ENCODE peak calls at places on chromosomes 2 and 18, in four cellular contexts. One of them, this sample, is unnamed.

GRCh38 chr2:215314896-215315295 is 3.0 kb downstream of the ATIC start:
- DNase-seq in K562: no peak
- DNase-seq in H1: no peak
- DNase-seq in HepG2: no peak
- DNase-seq in this sample: no peak

GRCh38 chr2:218476676-218477075 is 57.8 kb downstream of the VIL1 start:
- DNase-seq in K562: no peak
- DNase-seq in H1: no peak
- DNase-seq in HepG2: no peak
- DNase-seq in this sample: no peak

GRCh38 chr2:46383113-46383395 is 85.8 kb downstream of the EPAS1 start:
- DNase-seq in K562: no peak
- DNase-seq in H1: no peak
- DNase-seq in HepG2: no peak
- DNase-seq in this sample: no peak

GRCh38 chr2:241228081-241228859 is 39.8 kb downstream of the ANO7 start:
- DNase-seq in K562: peak
- DNase-seq in H1: no peak
- DNase-seq in HepG2: no peak
- DNase-seq in this sample: no peak

GRCh38 chr18:48838921-48839818 is 111.6 kb downstream of the SMAD7 start:
- DNase-seq in K562: no peak
- DNase-seq in H1: no peak
- DNase-seq in HepG2: no peak
- DNase-seq in this sample: peak

GRCh38 chr18:74942319-74942910 is 266.5 kb downstream of the PTGR3 start:
- DNase-seq in K562: no peak
- DNase-seq in H1: no peak
- DNase-seq in HepG2: no peak
- DNase-seq in this sample: no peak

GRCh38 chr2:229715895-229716507 is 1.6 kb upstream of the DNER start:
- DNase-seq in K562: peak
- DNase-seq in H1: peak
- DNase-seq in HepG2: peak
- DNase-seq in this sample: peak

GRCh38 chr2:235639387-235639786 is 145.5 kb downstream of the AGAP1 start:
- DNase-seq in K562: no peak
- DNase-seq in H1: no peak
- DNase-seq in HepG2: no peak
- DNase-seq in this sample: peak

GRCh38 chr2:102480273-102480672 is 7.2 kb downstream of the SLC9A4 start:
- DNase-seq in K562: no peak
- DNase-seq in H1: no peak
- DNase-seq in HepG2: no peak
- DNase-seq in this sample: no peak

DNA sequence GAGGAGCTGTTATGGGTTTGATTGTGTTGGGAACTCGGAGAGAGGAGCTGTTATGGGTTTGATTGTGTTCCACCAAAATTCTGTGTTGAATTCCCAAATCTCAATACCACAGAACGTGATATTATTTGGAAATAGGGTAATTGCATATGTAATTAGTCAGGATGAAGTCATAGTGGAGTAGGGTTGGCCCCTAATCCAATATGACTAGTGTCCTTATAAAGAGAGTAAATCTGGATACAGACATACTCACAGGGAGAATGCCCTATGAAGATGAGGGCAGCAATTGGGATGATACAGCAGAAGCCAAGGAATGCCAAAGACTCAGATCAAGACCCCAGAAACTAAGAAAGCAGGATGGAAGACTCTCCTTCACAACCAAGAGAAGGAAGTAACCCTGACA is 1023.2 kb upstream of the ZEB2 start:
- DNase-seq in K562: no peak
- DNase-seq in H1: no peak
- DNase-seq in HepG2: no peak
- DNase-seq in this sample: no peak
- TF ChIP-seq EP300 in K562: no peak
- TF ChIP-seq EP300 in H1: no peak
- TF ChIP-seq EP300 in HepG2: no peak
- TF ChIP-seq EP300 in this sample: no peak

DNA sequence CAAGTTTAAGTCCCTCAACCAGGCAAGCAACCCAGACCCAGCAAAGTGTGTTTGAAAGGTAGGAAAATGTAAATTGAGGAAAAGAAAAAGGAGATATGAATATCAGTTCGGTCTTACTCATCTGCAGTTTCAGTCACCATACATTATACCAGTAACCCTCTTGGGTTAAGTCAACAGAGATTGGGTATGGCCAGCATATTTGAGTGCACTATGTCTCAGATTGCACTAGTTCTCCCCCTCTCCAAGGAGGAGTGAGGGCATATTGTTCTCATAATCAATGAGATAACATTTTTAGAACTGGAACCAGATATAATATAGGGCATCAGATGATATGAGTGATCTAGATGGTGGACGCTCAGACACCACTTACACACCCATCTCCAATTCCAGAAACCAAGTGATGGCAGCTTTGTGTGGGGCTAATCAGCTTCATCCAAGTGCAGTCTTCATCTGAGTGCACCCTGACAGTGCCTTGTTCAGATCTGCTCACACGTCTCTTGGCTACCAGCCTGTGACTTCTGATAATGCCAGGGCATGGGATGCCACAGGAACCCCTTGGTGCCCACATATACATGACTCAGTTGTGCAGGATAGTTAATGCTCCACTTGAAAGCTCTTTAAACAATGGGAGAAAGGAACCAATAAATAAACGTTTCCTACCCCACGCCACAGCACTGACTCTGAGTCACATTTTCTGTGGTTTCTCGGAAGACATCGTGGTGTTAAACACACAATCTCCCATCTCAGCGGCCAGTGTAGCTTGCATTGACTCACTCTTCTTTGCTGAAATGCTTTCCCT is 141.7 kb downstream of the COPS8 start:
- DNase-seq in K562: no peak
- DNase-seq in H1: no peak
- DNase-seq in HepG2: no peak
- DNase-seq in this sample: peak
- H3K27ac ChIP-seq in K562: no peak
- H3K27ac ChIP-seq in H1: no peak
- H3K27ac ChIP-seq in HepG2: no peak
- H3K27ac ChIP-seq in this sample: peak

GRCh38 chr2:28915939-28916338 is 21.5 kb downstream of the WDR43 start:
- DNase-seq in K562: no peak
- DNase-seq in H1: no peak
- DNase-seq in HepG2: no peak
- DNase-seq in this sample: no peak
- TF ChIP-seq PHF8 in K562: no peak
- TF ChIP-seq PHF8 in H1: no peak
- TF ChIP-seq PHF8 in HepG2: no peak
- TF ChIP-seq PHF8 in this sample: no peak

GRCh38 chr2:40279479-40279878 is 172.4 kb downstream of the SLC8A1 start:
- DNase-seq in K562: no peak
- DNase-seq in H1: no peak
- DNase-seq in HepG2: no peak
- DNase-seq in this sample: no peak
- TF ChIP-seq EP300 in K562: no peak
- TF ChIP-seq EP300 in H1: no peak
- TF ChIP-seq EP300 in HepG2: no peak
- TF ChIP-seq EP300 in this sample: no peak

DNA sequence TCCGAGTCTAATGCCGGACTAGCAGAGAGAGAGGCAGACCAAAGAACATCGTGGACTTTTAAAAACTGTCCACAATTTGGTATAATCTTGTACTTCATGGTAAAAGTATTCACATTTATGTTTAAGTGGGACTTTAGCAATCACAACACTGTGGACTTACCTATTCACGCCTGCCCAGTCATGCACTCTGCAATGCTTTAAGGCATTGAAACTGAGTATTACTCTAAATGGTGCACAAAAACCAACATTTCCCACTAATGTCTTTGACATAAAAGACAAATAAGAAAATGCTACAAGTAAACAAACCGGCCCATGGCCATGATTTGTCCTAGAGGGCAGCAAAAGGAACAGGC is 91.3 kb downstream of the ACVR1 start:
- DNase-seq in K562: no peak
- DNase-seq in H1: no peak
- DNase-seq in HepG2: no peak
- DNase-seq in this sample: no peak
- H3K27ac ChIP-seq in K562: no peak
- H3K27ac ChIP-seq in H1: no peak
- H3K27ac ChIP-seq in HepG2: no peak
- H3K27ac ChIP-seq in this sample: peak

GRCh38 chr2:162123806-162124758 is 28.0 kb downstream of the GCG start:
- DNase-seq in K562: peak
- DNase-seq in H1: no peak
- DNase-seq in HepG2: peak
- DNase-seq in this sample: peak
- TF ChIP-seq PHF8 in K562: no peak
- TF ChIP-seq PHF8 in H1: no peak
- TF ChIP-seq PHF8 in HepG2: no peak
- TF ChIP-seq PHF8 in this sample: no peak